ENCODE peak calls at places on chromosomes 12 and 14, in six cellular contexts. N is stomach, Z is heart left ventricle, L is body of pancreas, D is HCT116, G is A549. V is an unnamed sample.

GRCh38 chr12:50220357-50221061 is 53.3 kb upstream of the CERS5 start:
- DNase-seq in L (no peak), G (no peak), N (no peak), Z (no peak), D (no peak), V (no peak)

GRCh38 chr12:128459067-128459466 is 192.1 kb downstream of the TMEM132C start:
- DNase-seq in Z (no peak), G (no peak), N (no peak), D (no peak), L (no peak), V (no peak)

GRCh38 chr14:26872930-26873470 is 275.2 kb upstream of the NOVA1 start:
- DNase-seq in G (no peak), Z (no peak), D (no peak), L (peak), N (no peak), V (no peak)

GRCh38 chr12:40622246-40622838 is 69.9 kb upstream of the CNTN1 start:
- DNase-seq in L (peak), N (peak), Z (no peak), G (peak), D (peak), V (no peak)

GRCh38 chr14:54856152-54856551 is 46.5 kb downstream of the GCH1 start:
- DNase-seq in G (no peak), D (no peak), Z (no peak), N (no peak), L (no peak), V (no peak)

GRCh38 chr12:56684745-56685369 is 3.2 kb downstream of the PTGES3 start:
- DNase-seq in D (no peak), Z (no peak), G (no peak), N (peak), L (no peak), V (peak)

GRCh38 chr12:48132826-48133225 is 13.7 kb downstream of the PFKM start:
- DNase-seq in D (no peak), Z (no peak), N (no peak), L (no peak), G (no peak), V (no peak)

GRCh38 chr14:51547701-51548100 is 104.0 kb upstream of the FRMD6 start:
- DNase-seq in L (no peak), G (no peak), D (no peak), N (no peak), Z (no peak), V (no peak)

GRCh38 chr14:66003082-66003740 is 483.0 kb upstream of the CCDC196 start:
- DNase-seq in G (no peak), D (no peak), N (no peak), Z (no peak), L (no peak), V (no peak)

GRCh38 chr12:15700595-15700994 is 88.6 kb downstream of the EPS8 start:
- DNase-seq in L (no peak), N (no peak), D (peak), G (no peak), Z (no peak), V (no peak)

GRCh38 chr14:76653875-76654572 is 107.2 kb upstream of the VASH1 start:
- DNase-seq in Z (no peak), L (no peak), N (no peak), D (no peak), G (no peak), V (no peak)

GRCh38 chr12:89344043-89344861 is 8.0 kb downstream of the DUSP6 start:
- DNase-seq in N (no peak), L (no peak), Z (no peak), D (no peak), G (no peak), V (no peak)

GRCh38 chr14:68418192-68419118 is 374.4 kb downstream of the ZFP36L1 start:
- DNase-seq in G (no peak), D (no peak), L (no peak), Z (no peak), N (no peak), V (no peak)

GRCh38 chr14:46651526-46652144 is at the start of gene RPL10L:
- DNase-seq in N (no peak), Z (peak), G (no peak), D (no peak), L (no peak), V (no peak)

GRCh38 chr12:83474369-83474768 is 787.7 kb downstream of the TMTC2 start:
- DNase-seq in L (no peak), G (no peak), D (no peak), N (no peak), Z (no peak), V (no peak)

GRCh38 chr12:104764225-104765073 is 193.6 kb downstream of the SLC41A2 start:
- DNase-seq in Z (no peak), G (no peak), D (no peak), L (no peak), N (no peak), V (no peak)

GRCh38 chr12:75707983-75708382 is 196.6 kb upstream of the KRR1 start:
- DNase-seq in L (no peak), D (no peak), N (no peak), Z (no peak), G (no peak), V (no peak)

GRCh38 chr12:106910202-106910601 is 45.5 kb upstream of the TMEM263 start:
- DNase-seq in N (no peak), Z (no peak), L (no peak), G (no peak), D (no peak), V (no peak)

GRCh38 chr14:90274808-90275454 is 18.6 kb downstream of the PSMC1 start:
- DNase-seq in N (no peak), D (no peak), G (no peak), Z (no peak), L (no peak), V (no peak)

GRCh38 chr12:98814254-98814653 is 169.2 kb downstream of the APAF1 start:
- DNase-seq in D (no peak), Z (no peak), G (no peak), N (no peak), L (no peak), V (no peak)

GRCh38 chr12:107967170-107967569 is 161.9 kb upstream of the WSCD2 start:
- DNase-seq in D (no peak), L (no peak), G (no peak), N (no peak), Z (no peak), V (no peak)

GRCh38 chr12:20421338-20421890 is 53.1 kb downstream of the PDE3A start:
- DNase-seq in D (no peak), G (no peak), N (no peak), Z (no peak), L (no peak), V (no peak)

GRCh38 chr14:104405566-104406226 is 173.9 kb upstream of the C14orf180 start:
- DNase-seq in Z (no peak), N (no peak), G (no peak), D (no peak), L (no peak), V (no peak)

GRCh38 chr12:129827985-129828384 is 75.8 kb downstream of the TMEM132D start:
- DNase-seq in N (no peak), D (no peak), Z (no peak), L (no peak), G (no peak), V (no peak)

GRCh38 chr12:109709401-109710278 is 4.0 kb upstream of the FAM222A start:
- DNase-seq in Z (no peak), N (no peak), L (no peak), G (no peak), D (no peak), V (peak)

GRCh38 chr14:61492474-61492873 is 171.1 kb downstream of the PRKCH start:
- DNase-seq in Z (no peak), G (no peak), L (no peak), D (no peak), N (no peak), V (no peak)

GRCh38 chr14:75431827-75432226 is 4.0 kb downstream of the JDP2 start:
- DNase-seq in N (no peak), Z (no peak), D (no peak), L (no peak), G (no peak), V (no peak)

GRCh38 chr12:62601765-62602444 is 135.3 kb downstream of the MON2 start:
- DNase-seq in G (no peak), L (no peak), D (no peak), Z (no peak), N (no peak), V (no peak)

GRCh38 chr12:49750027-49750977 is 8.9 kb downstream of the TMBIM6 start:
- DNase-seq in D (peak), L (no peak), G (no peak), N (no peak), Z (no peak), V (no peak)

GRCh38 chr12:75571651-75572050 is 60.2 kb upstream of the KRR1 start:
- DNase-seq in Z (no peak), D (no peak), L (no peak), G (no peak), N (no peak), V (no peak)

GRCh38 chr12:9687228-9687627 is 17.7 kb downstream of the CLEC2D start:
- DNase-seq in L (no peak), N (no peak), G (no peak), D (peak), Z (no peak), V (no peak)

GRCh38 chr12:121811434-121812319 is 7.9 kb downstream of the SETD1B start:
- DNase-seq in G (peak), Z (peak), D (no peak), L (peak), N (peak), V (no peak)

GRCh38 chr12:79151956-79152355 is 287.4 kb downstream of the SYT1 start:
- DNase-seq in Z (no peak), D (no peak), N (no peak), G (no peak), L (no peak), V (no peak)

GRCh38 chr12:65948320-65949008 is 124.2 kb downstream of the HMGA2 start:
- DNase-seq in Z (peak), L (peak), G (peak), D (peak), N (peak), V (peak)

GRCh38 chr12:14365294-14366210 is at the start of gene ATF7IP:
- DNase-seq in N (peak), Z (peak), D (peak), L (peak), G (peak), V (peak)
- TF ChIP-seq POLR2A in N (no peak), Z (no peak), D (no peak), L (no peak), G (peak), V (peak)

GRCh38 chr12:57693659-57694458 is at the start of gene OS9:
- DNase-seq in G (peak), D (peak), N (peak), Z (peak), L (peak), V (peak)
- TF ChIP-seq POLR2A in G (peak), D (peak), N (no peak), Z (no peak), L (peak), V (peak)

DNA sequence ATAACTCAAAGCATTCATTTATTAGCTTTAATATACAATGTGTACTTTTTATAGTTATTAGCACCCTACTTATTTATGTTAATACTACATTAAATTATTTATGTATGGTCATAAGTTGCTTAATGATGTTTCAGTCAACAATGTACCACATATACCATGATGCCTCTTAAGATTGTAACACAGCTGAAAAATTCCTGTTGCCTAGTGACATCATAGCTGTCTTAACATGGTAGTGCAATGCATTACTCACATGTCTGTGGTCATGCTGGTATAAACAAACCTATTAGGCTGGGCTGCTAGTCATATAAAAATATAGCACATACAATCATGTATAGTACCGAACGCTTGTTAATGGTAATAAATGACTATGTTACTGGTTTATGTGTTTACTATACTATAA is 120.4 kb downstream of the ANO6 start:
- DNase-seq in Z (no peak), N (no peak), L (no peak), G (no peak), D (no peak), V (no peak)
- TF ChIP-seq POLR2A in Z (no peak), N (no peak), L (no peak), G (no peak), D (no peak), V (no peak)

GRCh38 chr12:123367511-123367910 is 2.9 kb upstream of the SBNO1 start:
- DNase-seq in Z (no peak), G (no peak), N (no peak), L (no peak), D (no peak), V (no peak)

GRCh38 chr12:123365141-123365917 is 682 bp upstream of the SBNO1 start:
- DNase-seq in D (peak), G (peak), N (peak), Z (peak), L (peak), V (peak)

GRCh38 chr12:123363385-123363742 is 1.3 kb downstream of the SBNO1 start:
- DNase-seq in Z (no peak), D (no peak), G (peak), N (no peak), L (no peak), V (no peak)

GRCh38 chr12:123363743-123364531 is 710 bp downstream of the SBNO1 start:
- DNase-seq in N (peak), D (no peak), L (peak), Z (peak), G (peak), V (no peak)

DNA sequence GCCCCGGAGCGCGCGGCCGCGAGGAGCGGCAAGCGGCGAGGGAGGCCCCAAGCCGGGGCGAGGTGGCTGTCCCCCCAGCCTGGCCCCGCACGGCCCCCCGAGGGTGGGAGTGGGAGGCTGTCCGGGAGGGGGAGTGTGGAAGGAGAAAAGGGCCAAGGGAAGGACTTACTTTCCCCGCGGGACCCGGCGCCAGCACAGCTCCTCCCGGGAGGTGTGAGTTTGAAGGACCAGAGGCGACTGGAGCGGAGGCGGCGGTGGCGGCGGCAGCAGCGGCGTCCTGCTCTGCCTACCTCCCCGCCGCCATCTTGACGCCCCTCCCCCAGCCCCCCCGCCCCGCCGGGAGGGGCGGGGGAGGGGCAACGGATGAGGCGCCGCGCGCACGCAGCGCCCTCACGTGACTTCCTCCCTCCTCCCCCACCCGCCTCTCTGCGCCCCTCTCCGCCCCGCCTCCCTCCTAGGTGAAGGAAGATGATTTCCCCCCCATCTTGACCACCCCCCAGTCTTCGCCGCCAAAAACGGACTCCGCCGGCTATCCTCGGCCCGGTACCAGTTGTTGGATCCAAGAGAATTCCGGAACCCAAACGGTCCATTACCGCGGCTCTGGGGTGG is at the start of gene SBNO1:
- DNase-seq in L (peak), N (peak), D (peak), Z (peak), G (peak), V (peak)
- TF ChIP-seq POLR2A in L (peak), N (no peak), D (no peak), Z (no peak), G (peak), V (peak)

GRCh38 chr14:22594156-22594716 is 3.9 kb upstream of the ABHD4 start:
- DNase-seq in Z (no peak), D (no peak), G (no peak), L (no peak), N (no peak), V (no peak)

GRCh38 chr14:22588419-22589095 is 467 bp downstream of the DAD1 start:
- DNase-seq in N (no peak), Z (no peak), L (no peak), G (no peak), D (no peak), V (no peak)

GRCh38 chr14:22587247-22587646 is 1.8 kb downstream of the DAD1 start:
- DNase-seq in G (no peak), D (no peak), L (no peak), Z (no peak), N (no peak), V (no peak)

GRCh38 chr14:22593189-22593588 is 4.2 kb upstream of the DAD1 start:
- DNase-seq in Z (no peak), G (no peak), N (no peak), L (no peak), D (no peak), V (no peak)

GRCh38 chr14:22589096-22589839 is at the start of gene DAD1:
- DNase-seq in N (peak), Z (peak), G (peak), D (peak), L (peak), V (peak)
- TF ChIP-seq POLR2A in N (no peak), Z (no peak), G (peak), D (peak), L (peak), V (peak)

GRCh38 chr14:67411820-67412421 is at the start of gene PLEK2:
- DNase-seq in N (peak), D (peak), G (peak), L (peak), Z (peak), V (peak)
- TF ChIP-seq POLR2A in N (no peak), D (peak), G (no peak), L (peak), Z (no peak), V (no peak)

GRCh38 chr12:6535960-6536847 is 1.9 kb downstream of the GAPDH start:
- DNase-seq in N (no peak), Z (no peak), L (no peak), G (no peak), D (no peak), V (no peak)
- TF ChIP-seq POLR2A in N (no peak), Z (no peak), L (no peak), G (no peak), D (no peak), V (no peak)

GRCh38 chr12:6459004-6459337 is 7.1 kb downstream of the TAPBPL start:
- DNase-seq in L (no peak), N (no peak), G (no peak), Z (no peak), D (no peak), V (no peak)

GRCh38 chr12:6461401-6462233 is 8.9 kb downstream of the VAMP1 start:
- DNase-seq in L (no peak), Z (peak), N (peak), D (no peak), G (no peak), V (peak)

GRCh38 chr12:6460751-6461371 is 9.0 kb downstream of the TAPBPL start:
- DNase-seq in G (no peak), D (no peak), L (no peak), Z (no peak), N (no peak), V (no peak)

GRCh38 chr12:6458281-6459003 is 6.6 kb downstream of the TAPBPL start:
- DNase-seq in G (no peak), L (no peak), N (no peak), D (no peak), Z (no peak), V (no peak)

DNA sequence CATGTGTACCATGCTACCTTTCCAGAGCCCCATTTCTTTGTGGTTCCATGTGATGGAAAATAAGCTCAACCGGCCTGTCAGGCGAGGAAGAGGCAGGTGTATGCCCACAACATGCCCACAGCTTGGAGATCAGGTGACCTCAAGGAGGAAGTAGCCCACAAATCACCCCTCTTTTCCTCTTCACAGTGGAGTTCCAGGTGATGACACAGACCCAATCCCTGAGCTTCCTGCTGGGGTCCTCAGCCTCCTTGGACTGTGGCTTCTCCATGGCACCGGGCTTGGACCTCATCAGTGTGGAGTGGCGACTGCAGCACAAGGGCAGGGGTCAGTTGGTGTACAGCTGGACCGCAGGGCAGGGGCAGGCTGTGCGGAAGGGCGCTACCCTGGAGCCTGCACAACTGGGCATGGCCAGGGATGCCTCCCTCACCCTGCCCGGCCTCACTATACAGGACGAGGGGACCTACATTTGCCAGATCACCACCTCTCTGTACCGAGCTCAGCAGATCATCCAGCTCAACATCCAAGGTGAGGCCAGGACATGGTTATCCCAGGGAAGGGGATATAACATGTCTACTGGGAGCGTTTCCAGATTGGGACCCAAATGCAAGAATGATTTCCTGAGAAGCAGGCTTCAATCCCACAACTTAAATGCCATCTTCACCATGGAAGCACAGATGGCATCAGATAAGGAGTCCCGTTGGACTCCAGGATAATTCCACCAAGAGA is 5.5 kb downstream of the TAPBPL start:
- DNase-seq in G (no peak), D (no peak), Z (no peak), L (no peak), N (no peak), V (no peak)
- TF ChIP-seq POLR2A in G (no peak), D (no peak), Z (no peak), L (no peak), N (no peak), V (no peak)

V was measured in breast epithelium.